ENCODE peak calls at places on chromosomes 4 and X, in seven cellular contexts. J, N, X, Q, G, K and M are unnamed samples. For H3K4me1, the result is how much of the 10 kb centered on the place peaks cover.

GRCh38 chr4:74109116-74109791 is 10.3 kb upstream of the CXCL2 start:
- DNase-seq in J (peak), N (no peak), X (peak), Q (peak), G (peak), K (peak), M (peak)

GRCh38 chrX:27890611-27891010 is 82.8 kb downstream of the MAGEB10 start:
- DNase-seq in J (peak), N (no peak), X (peak), Q (no peak), G (peak), K (peak), M (no peak)

GRCh38 chrX:68650491-68650890 is 3.0 kb downstream of the STARD8 start:
- DNase-seq in J (no peak), N (no peak), X (peak), Q (no peak), G (peak), K (no peak), M (no peak)

GRCh38 chrX:67693928-67694327 is 150.1 kb downstream of the AR start:
- DNase-seq in J (peak), N (no peak), X (peak), Q (no peak), G (no peak), K (no peak), M (no peak)

GRCh38 chr4:166662266-166662843 is 571.9 kb downstream of the SPOCK3 start:
- DNase-seq in J (no peak), N (no peak), X (no peak), Q (no peak), G (no peak), K (no peak), M (no peak)

GRCh38 chrX:153524234-153524633 is 6.8 kb downstream of the ATP2B3 start:
- DNase-seq in J (no peak), N (no peak), X (no peak), Q (no peak), G (no peak), K (no peak), M (no peak)

GRCh38 chr4:136400829-136401228 is 1131.5 kb downstream of the PCDH18 start:
- DNase-seq in J (no peak), N (no peak), X (no peak), Q (no peak), G (no peak), K (no peak), M (no peak)

GRCh38 chr4:90099795-90100194 is 27.4 kb upstream of the CCSER1 start:
- DNase-seq in J (no peak), N (no peak), X (peak), Q (no peak), G (no peak), K (no peak), M (no peak)

GRCh38 chrX:134880866-134881265 is 109.9 kb upstream of the SMIM10 start:
- DNase-seq in J (peak), N (no peak), X (peak), Q (no peak), G (peak), K (no peak), M (no peak)

GRCh38 chr4:134862116-134862515 is 660.5 kb upstream of the PABPC4L start:
- DNase-seq in J (no peak), N (no peak), X (peak), Q (no peak), G (peak), K (no peak), M (no peak)

DNA sequence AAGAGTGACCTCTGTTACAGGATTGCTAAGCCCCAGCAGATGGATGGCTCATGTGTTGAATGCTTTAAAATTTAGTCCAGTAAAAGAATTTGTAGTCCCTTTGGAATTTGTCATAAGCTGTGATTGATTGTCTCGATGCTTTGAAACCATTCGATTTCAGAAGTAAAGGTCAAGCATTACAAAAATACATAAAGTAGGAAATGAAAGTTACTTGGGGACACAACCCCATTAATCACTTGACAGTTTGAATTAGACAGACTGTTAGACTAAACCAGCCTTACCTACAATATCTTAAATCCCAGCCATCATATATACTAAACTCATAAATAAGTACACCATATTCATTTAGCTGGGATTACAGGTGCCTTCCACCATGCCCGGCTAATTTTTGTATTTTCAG is 6.6 kb downstream of the REST start:
- DNase-seq in J (no peak), N (no peak), X (no peak), Q (no peak), G (no peak), K (no peak), M (no peak)
- H3K4me1 ChIP-seq in J (under half), N (half or more), X (under half), Q (under half), G (under half), K (under half), M (under half)

DNA sequence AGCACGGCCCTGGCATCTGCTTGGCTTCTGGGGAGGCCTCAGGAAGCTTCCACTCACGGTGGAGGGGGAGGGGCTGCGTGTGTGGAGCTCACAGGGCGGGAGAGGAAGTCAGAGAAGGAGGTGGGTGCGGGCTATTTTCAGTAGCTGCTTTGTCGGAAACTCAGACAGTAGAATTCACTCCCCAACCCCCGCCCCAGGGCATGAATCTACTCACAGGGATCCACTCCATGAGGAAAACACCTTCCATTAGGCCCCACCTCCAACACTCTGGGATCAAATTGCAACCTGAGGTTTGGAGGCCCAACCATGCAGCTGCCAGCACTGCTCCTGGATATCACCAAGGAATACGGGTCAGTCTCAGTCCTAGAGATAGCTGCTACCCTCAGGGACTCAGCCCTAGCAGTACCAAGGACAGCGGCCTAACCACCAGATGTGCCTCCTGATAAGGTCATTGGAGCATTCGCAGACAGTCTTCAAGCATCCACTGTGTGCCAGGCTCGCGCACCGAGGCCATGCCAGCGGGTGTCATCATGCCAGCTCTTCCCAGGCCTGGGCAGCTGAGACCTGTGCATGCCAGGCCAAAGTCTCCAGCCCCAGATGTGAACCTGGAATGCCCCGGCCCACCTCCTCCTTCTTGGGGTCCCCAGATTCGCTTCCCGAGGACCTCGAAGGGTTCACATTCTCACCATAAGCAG is 102.1 kb downstream of the ADRA2C start:
- DNase-seq in J (no peak), N (no peak), X (no peak), Q (no peak), G (peak), K (no peak), M (no peak)
- TF ChIP-seq CTCF in J (no peak), N (no peak), X (no peak), Q (no peak), G (no peak), K (no peak), M (no peak)

DNA sequence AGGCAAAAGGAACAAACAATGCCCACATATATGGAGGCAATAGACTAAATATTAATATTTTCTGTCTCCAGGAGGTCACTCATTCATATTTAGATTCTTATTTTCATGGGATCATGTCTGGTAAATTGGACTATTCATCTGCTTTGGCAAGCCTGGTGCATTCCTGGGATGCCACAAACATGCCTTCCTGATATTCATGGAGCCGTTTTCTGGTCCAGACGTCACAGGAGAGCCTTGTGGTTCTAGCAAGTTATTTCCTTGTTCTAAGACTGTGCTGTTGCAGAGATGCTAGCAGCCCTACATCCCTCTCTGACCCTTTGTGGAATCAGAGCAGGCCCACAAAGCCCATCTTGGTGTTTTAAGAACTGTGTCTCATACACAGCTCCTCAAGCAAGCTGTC is 16.1 kb upstream of the EXOSC9 start:
- DNase-seq in J (peak), N (no peak), X (peak), Q (no peak), G (peak), K (peak), M (no peak)
- H3K4me1 ChIP-seq in J (under half), N (under half), X (under half), Q (under half), G (under half), K (under half), M (under half)

GRCh38 chrX:109889289-109890006 is 113.5 kb upstream of the TMEM164 start:
- DNase-seq in J (peak), N (no peak), X (no peak), Q (no peak), G (peak), K (no peak), M (no peak)
- TF ChIP-seq CTCF in J (peak), N (no peak), X (no peak), Q (no peak), G (peak), K (peak), M (no peak)

GRCh38 chr4:151690884-151691283 is 69.9 kb downstream of the GATB start:
- DNase-seq in J (peak), N (no peak), X (peak), Q (no peak), G (no peak), K (no peak), M (no peak)
- H3K4me1 ChIP-seq in J (half or more), N (under half), X (under half), Q (under half), G (under half), K (under half), M (under half)

GRCh38 chr4:143531773-143532491 is 18.4 kb downstream of the SMARCA5 start:
- DNase-seq in J (peak), N (no peak), X (no peak), Q (no peak), G (peak), K (no peak), M (no peak)

GRCh38 chr4:143531368-143531767 is 17.9 kb downstream of the SMARCA5 start:
- DNase-seq in J (peak), N (no peak), X (no peak), Q (no peak), G (peak), K (peak), M (no peak)
- TF ChIP-seq CTCF in J (peak), N (no peak), X (peak), Q (no peak), G (peak), K (peak), M (no peak)

GRCh38 chr4:119041951-119042560 is 93.6 kb upstream of the MYOZ2 start:
- DNase-seq in J (peak), N (peak), X (peak), Q (peak), G (peak), K (peak), M (peak)
- H3K4me1 ChIP-seq in J (under half), N (under half), X (under half), Q (under half), G (under half), K (half or more), M (under half)